ENCODE peak calls at places on chromosomes 3 and 15, in eight cellular contexts. I is mesenteric fat pad; C is PC-3; O is cerebellum; P is kidney glomerular epithelial cell; Y is effector memory CD4-positive, alpha-beta T cell; D is RKO; Q is fibroblast of pulmonary artery. K is an unnamed sample.

GRCh38 chr3:194671900-194672808 is at the start of gene LSG1:
- DNase-seq in I (peak), C (peak), O (peak), P (peak), Y (peak), D (peak), Q (peak), K (peak)

GRCh38 chr3:66693461-66693912 is 192.7 kb upstream of the LRIG1 start:
- DNase-seq in I (no peak), C (no peak), O (no peak), P (no peak), Y (no peak), D (no peak), Q (peak), K (no peak)

GRCh38 chr15:45402955-45403892 is 24.9 kb upstream of the GATM start:
- DNase-seq in I (no peak), C (peak), O (no peak), P (no peak), Y (no peak), D (peak), Q (peak), K (no peak)

GRCh38 chr15:57550640-57551039 is 41.1 kb upstream of the MYZAP start:
- DNase-seq in I (no peak), C (peak), O (no peak), P (no peak), Y (no peak), D (no peak), Q (peak), K (no peak)

GRCh38 chr3:16332904-16333426 is 68.0 kb downstream of the OXNAD1 start:
- DNase-seq in I (no peak), C (no peak), O (no peak), P (no peak), Y (no peak), D (no peak), Q (peak), K (no peak)

GRCh38 chr3:15983232-15983631 is 185.5 kb upstream of the ANKRD28 start:
- DNase-seq in I (no peak), C (peak), O (no peak), P (peak), Y (no peak), D (no peak), Q (peak), K (no peak)

GRCh38 chr3:42014443-42014945 is 52.6 kb upstream of the ULK4 start:
- DNase-seq in I (peak), C (peak), O (no peak), P (peak), Y (no peak), D (peak), Q (peak), K (no peak)

GRCh38 chr3:134651347-134652041 is 672 bp upstream of the KY start:
- DNase-seq in I (peak), C (no peak), O (peak), P (no peak), Y (no peak), D (no peak), Q (peak), K (no peak)

GRCh38 chr15:50506121-50506520 is 40.3 kb downstream of the USP50 start:
- DNase-seq in I (no peak), C (no peak), O (no peak), P (no peak), Y (no peak), D (no peak), Q (no peak), K (no peak)

GRCh38 chr15:98548172-98548971 is 100.0 kb upstream of the IGF1R start:
- DNase-seq in I (peak), C (no peak), O (peak), P (peak), Y (no peak), D (no peak), Q (peak), K (no peak)

GRCh38 chr3:197394464-197395321 is 96.3 kb upstream of the DLG1 start:
- DNase-seq in I (peak), C (peak), O (peak), P (no peak), Y (no peak), D (peak), Q (peak), K (no peak)

GRCh38 chr15:63870403-63871209 is 36.9 kb upstream of the HERC1 start:
- DNase-seq in I (peak), C (peak), O (no peak), P (peak), Y (no peak), D (peak), Q (peak), K (no peak)

GRCh38 chr15:56913241-56913640 is 5.2 kb upstream of the TCF12 start:
- DNase-seq in I (no peak), C (no peak), O (no peak), P (no peak), Y (no peak), D (no peak), Q (peak), K (no peak)

GRCh38 chr3:47469616-47470015 is 6.1 kb downstream of the SCAP start:
- DNase-seq in I (no peak), C (no peak), O (no peak), P (no peak), Y (no peak), D (no peak), Q (no peak), K (no peak)

GRCh38 chr3:195040773-195041520 is 230.0 kb downstream of the XXYLT1 start:
- DNase-seq in I (no peak), C (peak), O (no peak), P (no peak), Y (no peak), D (no peak), Q (no peak), K (no peak)

GRCh38 chr3:3200632-3201212 is 21.2 kb upstream of the CRBN start:
- DNase-seq in I (no peak), C (peak), O (peak), P (peak), Y (no peak), D (peak), Q (peak), K (peak)

GRCh38 chr3:53970656-53971055 is 79.0 kb upstream of the SELENOK start:
- DNase-seq in I (no peak), C (peak), O (no peak), P (no peak), Y (no peak), D (peak), Q (peak), K (no peak)

GRCh38 chr3:87047857-87048256 is 56.9 kb upstream of the VGLL3 start:
- DNase-seq in I (no peak), C (no peak), O (no peak), P (no peak), Y (no peak), D (no peak), Q (no peak), K (no peak)

GRCh38 chr15:70589221-70589620 is 174.1 kb downstream of the UACA start:
- DNase-seq in I (no peak), C (no peak), O (no peak), P (peak), Y (no peak), D (no peak), Q (peak), K (no peak)

GRCh38 chr15:77702211-77702957 is 69.7 kb upstream of the LINGO1 start:
- DNase-seq in I (no peak), C (peak), O (no peak), P (peak), Y (no peak), D (peak), Q (peak), K (no peak)

GRCh38 chr15:31268911-31269784 is 57.5 kb upstream of the KLF13 start:
- DNase-seq in I (peak), C (no peak), O (no peak), P (no peak), Y (no peak), D (no peak), Q (no peak), K (no peak)

GRCh38 chr3:166809520-166809919 is 570.6 kb downstream of the ZBBX start:
- DNase-seq in I (no peak), C (no peak), O (no peak), P (no peak), Y (no peak), D (no peak), Q (no peak), K (no peak)

GRCh38 chr15:101198031-101198430 is 53.8 kb downstream of the CHSY1 start:
- DNase-seq in I (no peak), C (no peak), O (no peak), P (no peak), Y (no peak), D (no peak), Q (no peak), K (no peak)

GRCh38 chr3:43096761-43097160 is 9.1 kb downstream of the POMGNT2 start:
- DNase-seq in I (no peak), C (no peak), O (no peak), P (no peak), Y (no peak), D (no peak), Q (no peak), K (no peak)

GRCh38 chr15:92638709-92639365 is 16.7 kb downstream of the FAM174B start:
- DNase-seq in I (peak), C (peak), O (no peak), P (no peak), Y (no peak), D (no peak), Q (no peak), K (no peak)

GRCh38 chr3:76685858-76686257 is 354.0 kb upstream of the ROBO2 start:
- DNase-seq in I (no peak), C (no peak), O (no peak), P (peak), Y (no peak), D (no peak), Q (no peak), K (no peak)

GRCh38 chr15:92670625-92671024 is 15.1 kb upstream of the FAM174B start:
- DNase-seq in I (no peak), C (no peak), O (no peak), P (no peak), Y (no peak), D (no peak), Q (no peak), K (no peak)

GRCh38 chr3:156617145-156617544 is 57.2 kb upstream of the TIPARP start:
- DNase-seq in I (no peak), C (no peak), O (no peak), P (no peak), Y (no peak), D (no peak), Q (no peak), K (no peak)

GRCh38 chr15:92624401-92624991 is 31.1 kb downstream of the FAM174B start:
- DNase-seq in I (no peak), C (no peak), O (no peak), P (no peak), Y (no peak), D (no peak), Q (peak), K (no peak)

GRCh38 chr3:58752168-58752567 is 85.6 kb upstream of the FAM3D start:
- DNase-seq in I (no peak), C (no peak), O (no peak), P (no peak), Y (no peak), D (no peak), Q (no peak), K (no peak)

GRCh38 chr15:39908186-39908585 is 11.9 kb downstream of the GPR176 start:
- DNase-seq in I (no peak), C (peak), O (no peak), P (no peak), Y (no peak), D (peak), Q (peak), K (no peak)

GRCh38 chr15:69474846-69475455 is 22.3 kb downstream of the RPLP1 start:
- DNase-seq in I (peak), C (no peak), O (no peak), P (no peak), Y (no peak), D (no peak), Q (no peak), K (no peak)

GRCh38 chr15:38300395-38300794 is 47.8 kb downstream of the SPRED1 start:
- DNase-seq in I (no peak), C (peak), O (no peak), P (no peak), Y (no peak), D (no peak), Q (peak), K (no peak)

GRCh38 chr15:31235298-31236183 is 91.1 kb upstream of the KLF13 start:
- DNase-seq in I (no peak), C (no peak), O (peak), P (no peak), Y (no peak), D (no peak), Q (peak), K (peak)

GRCh38 chr15:39195988-39196486 is 384.8 kb upstream of the THBS1 start:
- DNase-seq in I (no peak), C (peak), O (no peak), P (no peak), Y (no peak), D (no peak), Q (peak), K (no peak)